ENCODE peak calls at places on chromosomes 3 and 15, in five cellular contexts. One of them, this sample, is unnamed.

GRCh38 chr3:176595307-176595706 is 602.0 kb downstream of the TBL1XR1 start:
- DNase-seq in GM12878: no peak
- DNase-seq in HepG2: no peak
- DNase-seq in K562: no peak
- DNase-seq in HCT116: no peak
- DNase-seq in this sample: no peak

GRCh38 chr3:72050048-72050632 is 265.2 kb upstream of the PROK2 start:
- DNase-seq in HepG2: no peak
- DNase-seq in HCT116: no peak
- DNase-seq in K562: no peak
- DNase-seq in GM12878: no peak
- DNase-seq in this sample: no peak

GRCh38 chr3:125245521-125245920 is 33.0 kb upstream of the SLC12A8 start:
- DNase-seq in HepG2: no peak
- DNase-seq in HCT116: no peak
- DNase-seq in GM12878: no peak
- DNase-seq in K562: no peak
- DNase-seq in this sample: no peak

GRCh38 chr15:74179983-74180688 is 6.6 kb downstream of the ISLR start:
- DNase-seq in K562: no peak
- DNase-seq in HCT116: no peak
- DNase-seq in HepG2: no peak
- DNase-seq in GM12878: no peak
- DNase-seq in this sample: no peak

GRCh38 chr15:100433304-100433703 is 91.5 kb upstream of the ADAMTS17 start:
- DNase-seq in GM12878: no peak
- DNase-seq in HCT116: no peak
- DNase-seq in HepG2: no peak
- DNase-seq in K562: no peak
- DNase-seq in this sample: no peak

GRCh38 chr15:35740761-35741160 is 194.8 kb upstream of the DPH6 start:
- DNase-seq in K562: no peak
- DNase-seq in HCT116: no peak
- DNase-seq in HepG2: no peak
- DNase-seq in GM12878: no peak
- DNase-seq in this sample: no peak

GRCh38 chr3:113545594-113545993 is 13.2 kb downstream of the SIDT1 start:
- DNase-seq in HCT116: no peak
- DNase-seq in K562: no peak
- DNase-seq in HepG2: no peak
- DNase-seq in GM12878: no peak
- DNase-seq in this sample: no peak

GRCh38 chr15:56468271-56468912 is 3.5 kb upstream of the MNS1 start:
- DNase-seq in K562: no peak
- DNase-seq in HCT116: no peak
- DNase-seq in HepG2: no peak
- DNase-seq in GM12878: peak; percentile 33
- DNase-seq in this sample: no peak

GRCh38 chr15:93072011-93072410 is 17.0 kb downstream of the RGMA start:
- DNase-seq in GM12878: no peak
- DNase-seq in HepG2: no peak
- DNase-seq in HCT116: no peak
- DNase-seq in K562: no peak
- DNase-seq in this sample: no peak

GRCh38 chr3:38507120-38507519 is 11.0 kb downstream of the EXOG start:
- DNase-seq in HepG2: no peak
- DNase-seq in HCT116: no peak
- DNase-seq in GM12878: peak; percentile 33
- DNase-seq in K562: no peak
- DNase-seq in this sample: no peak

GRCh38 chr3:37054370-37054769 is 61.1 kb downstream of the MLH1 start:
- DNase-seq in HepG2: no peak
- DNase-seq in GM12878: peak; percentile 32
- DNase-seq in HCT116: peak; percentile 62
- DNase-seq in K562: peak; percentile 56
- DNase-seq in this sample: no peak

GRCh38 chr3:124121379-124122336 is 129.7 kb upstream of the ROPN1 start:
- DNase-seq in K562: no peak
- DNase-seq in HepG2: no peak
- DNase-seq in GM12878: no peak
- DNase-seq in HCT116: no peak
- DNase-seq in this sample: no peak

GRCh38 chr3:129428382-129429079 is at the start of gene EFCAB12:
- DNase-seq in K562: peak; percentile 92
- DNase-seq in HCT116: no peak
- DNase-seq in HepG2: peak; percentile 77
- DNase-seq in GM12878: no peak
- DNase-seq in this sample: peak; percentile 98

GRCh38 chr3:158532099-158532734 is 38.8 kb upstream of the MLF1 start:
- DNase-seq in HepG2: peak; percentile 44
- DNase-seq in K562: peak; percentile 20
- DNase-seq in HCT116: peak; percentile 41
- DNase-seq in GM12878: no peak
- DNase-seq in this sample: no peak

GRCh38 chr15:65411470-65412071 is 11.2 kb downstream of the IGDCC4 start:
- DNase-seq in K562: no peak
- DNase-seq in HCT116: no peak
- DNase-seq in GM12878: no peak
- DNase-seq in HepG2: no peak
- DNase-seq in this sample: no peak

GRCh38 chr15:42704492-42704926 is 32.4 kb downstream of the CDAN1 start:
- DNase-seq in HepG2: peak; percentile 65
- DNase-seq in HCT116: peak; percentile 47
- DNase-seq in GM12878: peak; percentile 24
- DNase-seq in K562: peak; percentile 80
- DNase-seq in this sample: peak; percentile 70

GRCh38 chr15:32735948-32736347 is 18.1 kb downstream of the GREM1 start:
- DNase-seq in GM12878: no peak
- DNase-seq in HepG2: no peak
- DNase-seq in K562: no peak
- DNase-seq in HCT116: no peak
- DNase-seq in this sample: no peak

GRCh38 chr3:145953316-145953715 is 207.7 kb downstream of the PLOD2 start:
- DNase-seq in HepG2: no peak
- DNase-seq in K562: no peak
- DNase-seq in GM12878: no peak
- DNase-seq in HCT116: no peak
- DNase-seq in this sample: no peak

GRCh38 chr3:80559701-80560100 is 791.9 kb upstream of the ROBO1 start:
- DNase-seq in K562: no peak
- DNase-seq in HepG2: peak; percentile 3
- DNase-seq in HCT116: no peak
- DNase-seq in GM12878: no peak
- DNase-seq in this sample: no peak

GRCh38 chr15:72180771-72181324 is 16.7 kb downstream of the GRAMD2A start:
- DNase-seq in HCT116: no peak
- DNase-seq in GM12878: no peak
- DNase-seq in K562: no peak
- DNase-seq in HepG2: no peak
- DNase-seq in this sample: no peak

GRCh38 chr3:152301745-152302181 is 33.0 kb downstream of the MBNL1 start:
- DNase-seq in K562: no peak
- DNase-seq in HCT116: no peak
- DNase-seq in GM12878: no peak
- DNase-seq in HepG2: no peak
- DNase-seq in this sample: no peak

GRCh38 chr3:152302521-152303021 is 33.8 kb downstream of the MBNL1 start:
- DNase-seq in GM12878: peak; percentile 68
- DNase-seq in K562: no peak
- DNase-seq in HCT116: no peak
- DNase-seq in HepG2: peak; percentile 78
- DNase-seq in this sample: no peak

GRCh38 chr3:152298393-152299242 is 29.9 kb downstream of the MBNL1 start:
- DNase-seq in K562: peak; percentile 58
- DNase-seq in HepG2: peak; percentile 97
- DNase-seq in HCT116: no peak
- DNase-seq in GM12878: peak; percentile 74
- DNase-seq in this sample: no peak

GRCh38 chr3:152299243-152299976 is 30.7 kb downstream of the MBNL1 start:
- DNase-seq in K562: no peak
- DNase-seq in GM12878: no peak
- DNase-seq in HepG2: no peak
- DNase-seq in HCT116: no peak
- DNase-seq in this sample: no peak

GRCh38 chr3:152300029-152300764 is 31.5 kb downstream of the MBNL1 start:
- DNase-seq in HepG2: no peak
- DNase-seq in HCT116: no peak
- DNase-seq in GM12878: no peak
- DNase-seq in K562: no peak
- DNase-seq in this sample: no peak
- H3K4me2 ChIP-seq in HepG2: peak overlapping the region; percentile 88
- H3K4me2 ChIP-seq in HCT116: no peak overlapping the region
- H3K4me2 ChIP-seq in GM12878: peak overlapping the region; percentile 92
- H3K4me2 ChIP-seq in K562: no peak overlapping the region
- H3K4me2 ChIP-seq in this sample: no peak overlapping the region

DNA sequence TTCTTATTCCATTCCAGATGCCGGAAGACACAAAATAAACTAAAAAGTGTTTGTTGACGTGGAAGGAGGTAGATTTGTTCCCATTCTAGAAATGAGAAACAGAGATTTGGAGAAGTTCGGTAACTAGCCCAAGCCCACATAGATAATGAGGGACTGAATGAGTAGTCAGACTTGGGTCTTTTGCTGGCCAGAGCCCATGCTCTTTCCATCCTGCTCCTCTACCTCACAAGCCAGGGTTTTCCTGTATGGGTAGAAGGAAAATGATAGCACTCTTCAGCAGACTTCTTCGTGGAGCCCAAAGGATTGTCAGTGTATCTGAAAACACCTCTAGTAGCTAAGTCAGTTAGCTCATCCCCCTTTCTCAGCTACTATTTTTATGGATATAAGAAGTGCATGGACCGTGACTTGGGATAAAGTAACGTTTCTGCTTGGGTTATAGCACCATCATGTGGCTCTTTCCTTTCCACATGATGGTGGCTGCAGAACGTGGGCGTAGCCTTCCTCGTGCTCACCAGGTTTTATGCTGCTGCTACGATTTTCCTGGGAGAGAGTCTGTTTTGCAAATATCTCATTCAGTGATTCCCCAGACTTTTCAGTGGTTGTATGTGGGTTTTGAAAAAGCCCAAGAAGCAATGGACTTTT is 84.6 kb downstream of the DGKG start:
- DNase-seq in K562: peak; percentile 18
- DNase-seq in GM12878: no peak
- DNase-seq in HepG2: peak; percentile 20
- DNase-seq in HCT116: peak; percentile 40
- DNase-seq in this sample: no peak
- TF ChIP-seq SP1 in K562: no peak
- TF ChIP-seq SP1 in GM12878: no peak
- TF ChIP-seq SP1 in HepG2: no peak
- TF ChIP-seq SP1 in HCT116: no peak
- TF ChIP-seq SP1 in this sample: no peak

DNA sequence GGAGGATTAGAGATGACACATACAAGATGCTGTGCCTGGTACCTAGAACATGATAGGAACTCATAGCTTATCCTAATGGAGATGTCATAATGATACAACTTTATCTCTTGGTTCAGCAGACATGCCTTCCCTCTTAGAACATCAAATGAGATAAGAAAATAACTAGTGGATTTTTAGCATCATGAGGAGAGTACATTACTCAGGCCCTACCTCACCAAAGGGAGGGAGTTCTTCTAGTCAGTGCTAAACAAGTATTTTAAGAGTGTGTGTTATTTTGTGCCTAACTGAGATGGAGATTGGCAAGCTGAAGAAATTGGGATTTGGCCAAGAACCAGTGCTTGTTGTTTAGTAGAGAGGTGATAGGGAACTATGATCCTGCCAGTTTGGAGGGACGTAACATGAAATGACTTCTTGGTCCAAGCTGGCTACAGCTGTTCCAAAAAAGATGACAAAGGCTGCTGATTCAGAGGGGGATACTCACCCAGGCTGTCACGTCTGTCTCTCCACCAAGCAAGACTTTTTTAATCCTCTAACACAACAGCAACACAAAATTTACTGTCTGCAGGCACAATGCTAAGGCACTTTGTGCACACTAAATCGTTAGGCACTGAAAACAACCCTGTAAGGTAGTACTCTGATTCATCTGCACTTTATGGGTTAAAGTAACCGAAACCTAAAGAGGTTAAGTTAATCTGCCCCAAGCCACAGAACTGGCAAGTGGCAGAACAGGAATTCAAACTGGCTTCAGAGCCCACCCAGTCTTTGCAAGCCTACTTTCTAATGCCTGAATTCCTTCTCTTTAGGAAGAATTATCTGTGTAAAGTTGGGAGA is 126.5 kb downstream of the CMSS1 start:
- DNase-seq in HepG2: no peak
- DNase-seq in K562: no peak
- DNase-seq in HCT116: no peak
- DNase-seq in GM12878: no peak
- DNase-seq in this sample: no peak
- H3K4me2 ChIP-seq in HepG2: no peak overlapping the region
- H3K4me2 ChIP-seq in K562: no peak overlapping the region
- H3K4me2 ChIP-seq in HCT116: no peak overlapping the region
- H3K4me2 ChIP-seq in GM12878: no peak overlapping the region
- H3K4me2 ChIP-seq in this sample: no peak overlapping the region

GRCh38 chr15:90046289-90046688 is 45.2 kb downstream of the ZNF710 start:
- DNase-seq in GM12878: no peak
- DNase-seq in HCT116: no peak
- DNase-seq in HepG2: no peak
- DNase-seq in K562: no peak
- DNase-seq in this sample: no peak

GRCh38 chr15:90049666-90050604 is 48.8 kb downstream of the ZNF710 start:
- DNase-seq in HepG2: no peak
- DNase-seq in GM12878: no peak
- DNase-seq in K562: no peak
- DNase-seq in HCT116: no peak
- DNase-seq in this sample: no peak

GRCh38 chr15:90046846-90047481 is 45.8 kb downstream of the ZNF710 start:
- DNase-seq in GM12878: no peak
- DNase-seq in HepG2: no peak
- DNase-seq in K562: no peak
- DNase-seq in HCT116: no peak
- DNase-seq in this sample: no peak

GRCh38 chr15:90049030-90049429 is 47.9 kb downstream of the ZNF710 start:
- DNase-seq in HCT116: no peak
- DNase-seq in HepG2: no peak
- DNase-seq in K562: no peak
- DNase-seq in GM12878: no peak
- DNase-seq in this sample: no peak

DNA sequence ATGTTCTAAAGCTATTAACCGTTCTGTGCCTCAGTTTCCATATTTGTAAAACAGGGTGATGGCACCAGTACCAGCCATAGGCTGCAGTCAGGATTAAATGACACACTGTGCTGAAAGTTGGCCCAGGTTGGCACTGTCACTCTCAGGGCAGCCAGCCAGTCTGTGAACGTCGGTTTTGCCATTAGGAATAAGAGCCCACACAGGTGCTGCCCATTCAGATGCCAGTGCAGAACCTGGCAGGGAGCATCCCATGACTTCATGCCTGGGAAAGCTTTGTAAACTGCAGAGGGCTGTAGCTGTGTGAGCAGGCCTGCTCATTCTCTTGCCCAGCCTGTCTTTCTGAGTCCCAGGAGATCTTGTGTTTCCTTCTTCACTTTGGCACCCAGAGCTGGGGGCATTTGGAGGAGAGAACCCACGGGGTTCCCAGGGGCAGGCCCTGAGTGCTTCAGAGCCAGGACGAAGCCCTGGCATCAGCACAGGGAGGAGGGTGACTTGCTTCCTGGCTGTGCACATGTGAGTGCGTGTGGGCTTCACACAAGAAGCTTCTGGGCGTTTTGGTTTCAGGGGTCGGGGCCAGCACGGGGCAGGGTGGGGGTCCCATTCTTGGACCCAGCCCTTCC is 46.9 kb downstream of the ZNF710 start:
- DNase-seq in K562: no peak
- DNase-seq in GM12878: no peak
- DNase-seq in HCT116: no peak
- DNase-seq in HepG2: no peak
- DNase-seq in this sample: no peak
- TF ChIP-seq SP1 in K562: no peak
- TF ChIP-seq SP1 in GM12878: no peak
- TF ChIP-seq SP1 in HCT116: no peak
- TF ChIP-seq SP1 in HepG2: no peak
- TF ChIP-seq SP1 in this sample: no peak

This sample was measured in H1.